ENCODE peak calls at places on chromosomes 11 and 22, in six cellular contexts. S is brain microvascular endothelial cell, F is upper lobe of right lung, E is mammary epithelial cell, V is fibroblast of lung, H is OCI-LY7. U is an unnamed sample.

GRCh38 chr11:1824221-1825038 is 10.4 kb upstream of the SYT8 start:
- DNase-seq in S (no peak), F (no peak), H (no peak), V (no peak), E (no peak), U (no peak)

GRCh38 chr11:39374963-39375698 is 2084.3 kb downstream of the LRRC4C start:
- DNase-seq in S (no peak), F (no peak), E (peak; percentile 9), H (peak; percentile 22), V (peak; percentile 3), U (peak; percentile 16)

GRCh38 chr11:98003606-98004371 is 1017.0 kb upstream of the CNTN5 start:
- DNase-seq in V (no peak), S (no peak), H (no peak), F (no peak), E (no peak), U (no peak)

GRCh38 chr11:123653997-123654565 is 343 bp downstream of the SCN3B start:
- DNase-seq in F (peak; percentile 71), V (peak; percentile 60), H (no peak), E (peak; percentile 52), S (peak; percentile 31), U (peak; percentile 35)

GRCh38 chr11:118908931-118909618 is 16.7 kb downstream of the BCL9L start:
- DNase-seq in H (no peak), V (peak; percentile 93), S (peak; percentile 72), E (peak; percentile 23), F (peak; percentile 84), U (no peak)

GRCh38 chr11:128506384-128506783 is 81.0 kb downstream of the ETS1 start:
- DNase-seq in S (no peak), F (no peak), E (no peak), V (no peak), H (no peak), U (no peak)

GRCh38 chr11:10459029-10459970 is 4.2 kb downstream of the AMPD3 start:
- DNase-seq in F (no peak), V (no peak), H (peak; percentile 83), E (no peak), S (no peak), U (no peak)

GRCh38 chr22:21634844-21635243 is 2.3 kb downstream of the CCDC116 start:
- DNase-seq in V (no peak), S (no peak), H (no peak), E (no peak), F (no peak), U (no peak)

GRCh38 chr11:129146196-129146595 is 45.9 kb downstream of the ARHGAP32 start:
- DNase-seq in V (peak; percentile 32), H (no peak), E (peak; percentile 11), F (no peak), S (peak; percentile 31), U (peak; percentile 55)

GRCh38 chr11:119478711-119479285 is 55.8 kb upstream of the THY1 start:
- DNase-seq in S (no peak), F (no peak), E (no peak), H (no peak), V (no peak), U (no peak)

GRCh38 chr11:78110830-78111229 is 28.6 kb downstream of the ALG8 start:
- DNase-seq in S (no peak), H (no peak), F (no peak), E (no peak), V (peak; percentile 15), U (peak; percentile 38)

GRCh38 chr22:45918455-45919370 is 58.2 kb downstream of the WNT7B start:
- DNase-seq in S (no peak), H (no peak), E (peak; percentile 46), F (no peak), V (peak; percentile 73), U (peak; percentile 63)

GRCh38 chr11:61488651-61489291 is 19.8 kb upstream of the LRRC10B start:
- DNase-seq in H (no peak), S (peak; percentile 28), F (no peak), E (peak; percentile 32), V (peak; percentile 23), U (no peak)

GRCh38 chr11:61743486-61744095 is 8.8 kb upstream of the MYRF start:
- DNase-seq in F (no peak), H (no peak), E (no peak), V (no peak), S (no peak), U (no peak)

GRCh38 chr11:44865866-44866272 is 84.8 kb downstream of the TP53I11 start:
- DNase-seq in S (no peak), F (no peak), V (no peak), H (no peak), E (no peak), U (no peak)

GRCh38 chr11:74626130-74626529 is 33.7 kb downstream of the POLD3 start:
- DNase-seq in S (no peak), H (no peak), E (no peak), F (no peak), V (no peak), U (no peak)
- H3K36me3 ChIP-seq in S (no peaks in the 10 kb centered on the region), H (peaks cover 85% of the 10 kb centered on the region), E (peaks cover 12% of the 10 kb centered on the region), F (peaks cover 34% of the 10 kb centered on the region), V (no peaks in the 10 kb centered on the region), U (no peaks in the 10 kb centered on the region)

GRCh38 chr22:41347066-41347859 is 34.5 kb upstream of the TEF start:
- DNase-seq in V (no peak), F (no peak), S (no peak), E (no peak), H (no peak), U (no peak)
- H3K36me3 ChIP-seq in V (peaks cover 60% of the 10 kb centered on the region), F (peaks cover 92% of the 10 kb centered on the region), S (peaks cover 69% of the 10 kb centered on the region), E (peaks cover 20% of the 10 kb centered on the region), H (peaks cover 82% of the 10 kb centered on the region), U (peaks cover 37% of the 10 kb centered on the region)

GRCh38 chr22:30946354-30946753 is 22.2 kb downstream of the MORC2 start:
- DNase-seq in H (no peak), S (no peak), F (no peak), E (no peak), V (no peak), U (no peak)

GRCh38 chr22:30947821-30948454 is 20.6 kb downstream of the MORC2 start:
- DNase-seq in S (peak; percentile 9), F (no peak), V (peak; percentile 36), E (peak; percentile 64), H (peak; percentile 44), U (peak; percentile 70)

GRCh38 chr22:30949934-30950660 is 18.5 kb downstream of the MORC2 start:
- DNase-seq in S (no peak), H (no peak), F (no peak), E (peak; percentile 17), V (no peak), U (peak; percentile 4)

GRCh38 chr22:30947163-30947820 is 21.3 kb downstream of the MORC2 start:
- DNase-seq in F (no peak), H (no peak), E (peak; percentile 93), V (no peak), S (no peak), U (peak; percentile 80)

GRCh38 chr22:30948930-30949342 is 19.6 kb downstream of the MORC2 start:
- DNase-seq in F (no peak), E (peak; percentile 6), H (no peak), V (peak; percentile 19), S (no peak), U (no peak)
- H3K36me3 ChIP-seq in F (peaks cover 73% of the 10 kb centered on the region), E (peaks cover 6% of the 10 kb centered on the region), H (peaks cover 97% of the 10 kb centered on the region), V (peaks cover 24% of the 10 kb centered on the region), S (peaks cover 72% of the 10 kb centered on the region), U (peaks cover 22% of the 10 kb centered on the region)

DNA sequence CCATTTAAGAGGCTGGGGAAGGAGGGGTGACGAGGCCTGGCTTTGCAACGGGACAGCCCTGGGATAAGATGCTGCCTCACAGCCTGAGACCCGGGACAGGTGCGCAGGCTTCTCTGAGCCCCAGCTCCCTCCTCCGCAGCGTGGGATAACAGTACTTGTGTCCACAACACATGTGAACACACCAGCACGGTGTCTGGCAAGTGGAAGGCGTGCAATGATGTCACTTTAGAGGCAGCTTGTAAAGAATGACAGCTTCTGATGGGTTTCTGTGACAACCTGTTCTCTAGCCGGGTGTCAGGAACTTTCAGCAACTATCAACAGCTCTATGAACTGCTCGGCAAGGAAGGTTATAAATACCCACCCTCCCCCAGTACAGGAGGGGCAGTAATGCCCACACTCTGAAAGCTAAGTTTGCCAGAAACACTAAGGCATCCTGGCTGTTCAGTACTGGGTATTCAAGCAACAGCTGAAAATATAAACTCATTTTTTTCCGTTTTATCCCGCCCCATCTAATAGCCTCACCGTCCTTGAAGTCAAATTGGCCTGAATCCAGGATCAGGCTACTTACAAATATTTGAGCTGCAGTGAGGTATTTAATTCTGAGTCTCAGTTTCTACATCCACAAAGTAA is 59.7 kb downstream of the MYH9 start:
- DNase-seq in F (no peak), H (no peak), S (no peak), V (peak; percentile 79), E (no peak), U (no peak)
- H3K36me3 ChIP-seq in F (peaks cover 77% of the 10 kb centered on the region), H (peaks cover 85% of the 10 kb centered on the region), S (peaks cover 89% of the 10 kb centered on the region), V (peaks cover 49% of the 10 kb centered on the region), E (peaks cover 36% of the 10 kb centered on the region), U (peaks cover 51% of the 10 kb centered on the region)

GRCh38 chr11:121723261-121723741 is 270.5 kb upstream of the SORL1-AS1 start:
- DNase-seq in V (peak; percentile 60), E (no peak), S (peak; percentile 3), H (no peak), F (no peak), U (no peak)
- H3K36me3 ChIP-seq in V (no peaks in the 10 kb centered on the region), E (no peaks in the 10 kb centered on the region), S (no peaks in the 10 kb centered on the region), H (no peaks in the 10 kb centered on the region), F (no peaks in the 10 kb centered on the region), U (no peaks in the 10 kb centered on the region)